ENCODE peak calls at places on chromosomes 13 and 19, in five cellular contexts. One of them, this sample, is unnamed.

GRCh38 chr19:42301646-42302204 is at the start of gene PRR19:
- DNase-seq in BE2C: no peak
- DNase-seq in tibial artery: no peak
- DNase-seq in GM12865: peak; percentile 1
- DNase-seq in hepatocyte: peak; percentile 57
- DNase-seq in this sample: no peak

GRCh38 chr13:51687928-51688714 is 103.9 kb downstream of the WDFY2 start:
- DNase-seq in BE2C: peak; percentile 10
- DNase-seq in GM12865: no peak
- DNase-seq in tibial artery: no peak
- DNase-seq in hepatocyte: no peak
- DNase-seq in this sample: no peak

GRCh38 chr13:35231426-35231825 is 245.1 kb downstream of the MAB21L1 start:
- DNase-seq in hepatocyte: no peak
- DNase-seq in GM12865: no peak
- DNase-seq in BE2C: no peak
- DNase-seq in tibial artery: no peak
- DNase-seq in this sample: no peak

GRCh38 chr13:89845874-89846273 is 1501.6 kb upstream of the MIR17HG start:
- DNase-seq in GM12865: no peak
- DNase-seq in hepatocyte: no peak
- DNase-seq in tibial artery: no peak
- DNase-seq in BE2C: no peak
- DNase-seq in this sample: no peak

GRCh38 chr19:8086849-8087248 is 34.3 kb downstream of the CCL25 start:
- DNase-seq in GM12865: no peak
- DNase-seq in BE2C: no peak
- DNase-seq in tibial artery: no peak
- DNase-seq in hepatocyte: no peak
- DNase-seq in this sample: no peak

GRCh38 chr13:21668665-21669599 is 1.9 kb upstream of the FGF9 start:
- DNase-seq in GM12865: peak; percentile 67
- DNase-seq in BE2C: no peak
- DNase-seq in tibial artery: peak; percentile 38
- DNase-seq in hepatocyte: peak; percentile 60
- DNase-seq in this sample: no peak

GRCh38 chr19:5297272-5297669 is 43.3 kb downstream of the PTPRS start:
- DNase-seq in BE2C: no peak
- DNase-seq in tibial artery: no peak
- DNase-seq in hepatocyte: no peak
- DNase-seq in GM12865: no peak
- DNase-seq in this sample: no peak

GRCh38 chr19:9597027-9597426 is 12.7 kb upstream of the ZNF121 start:
- DNase-seq in tibial artery: no peak
- DNase-seq in hepatocyte: no peak
- DNase-seq in GM12865: no peak
- DNase-seq in BE2C: no peak
- DNase-seq in this sample: peak; percentile 40

GRCh38 chr19:19192910-19193423 is 909 bp downstream of the RFXANK start:
- DNase-seq in GM12865: no peak
- DNase-seq in BE2C: no peak
- DNase-seq in tibial artery: no peak
- DNase-seq in hepatocyte: no peak
- DNase-seq in this sample: no peak

GRCh38 chr19:4730740-4731171 is 7.1 kb upstream of the DPP9 start:
- DNase-seq in GM12865: peak; percentile 54
- DNase-seq in tibial artery: no peak
- DNase-seq in hepatocyte: no peak
- DNase-seq in BE2C: peak; percentile 54
- DNase-seq in this sample: no peak

GRCh38 chr13:46172531-46172991 is 9.4 kb downstream of the LCP1 start:
- DNase-seq in GM12865: peak; percentile 83
- DNase-seq in BE2C: no peak
- DNase-seq in hepatocyte: no peak
- DNase-seq in tibial artery: peak; percentile 26
- DNase-seq in this sample: no peak
- TF ChIP-seq CTCF in GM12865: no peak
- TF ChIP-seq CTCF in BE2C: no peak
- TF ChIP-seq CTCF in hepatocyte: no peak
- TF ChIP-seq CTCF in tibial artery: no peak
- TF ChIP-seq CTCF in this sample: no peak

DNA sequence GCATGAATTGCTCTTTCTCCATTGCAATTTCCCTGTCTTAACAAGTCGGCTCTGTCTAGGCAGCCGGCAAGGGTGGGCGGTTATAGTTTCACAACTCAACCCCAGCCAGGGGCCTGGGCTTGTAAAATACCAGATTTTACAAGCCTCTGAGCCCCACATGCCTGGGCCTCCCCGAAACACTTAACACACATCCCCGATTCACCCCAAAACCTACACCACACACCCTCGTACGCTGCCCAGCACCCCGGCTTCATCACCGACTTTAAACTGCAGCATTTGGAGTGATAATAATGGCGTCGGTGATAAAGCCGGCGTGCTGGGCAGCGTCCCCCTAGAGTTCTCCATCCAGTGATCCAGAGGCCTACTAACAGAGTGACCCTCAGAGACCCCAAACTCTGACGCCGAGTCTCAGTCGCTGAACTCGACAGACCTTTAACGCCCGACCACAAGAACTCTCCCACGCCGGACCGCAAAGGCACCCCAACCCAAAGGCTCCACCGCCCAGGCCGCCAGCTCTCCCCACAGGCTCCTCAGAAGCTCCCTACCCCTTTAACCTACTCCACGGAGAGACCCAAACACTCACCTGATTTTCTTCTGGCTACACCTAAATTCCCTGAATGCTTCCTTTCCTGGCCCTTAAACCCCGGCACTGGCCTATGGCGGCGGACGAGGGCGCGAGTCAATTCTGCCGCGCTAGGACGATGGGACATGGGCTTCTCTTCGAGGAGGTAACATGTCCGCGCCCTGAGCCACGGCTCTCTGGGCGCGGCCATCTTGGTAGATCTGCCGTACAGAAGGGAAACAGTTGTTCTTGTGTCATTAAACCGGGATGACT is at the start of gene ZNF649:
- DNase-seq in hepatocyte: peak; percentile 93
- DNase-seq in BE2C: peak; percentile 83
- DNase-seq in tibial artery: peak; percentile 80
- DNase-seq in GM12865: peak; percentile 90
- DNase-seq in this sample: peak; percentile 40
- TF ChIP-seq CTCF in hepatocyte: no peak
- TF ChIP-seq CTCF in BE2C: no peak
- TF ChIP-seq CTCF in tibial artery: no peak
- TF ChIP-seq CTCF in GM12865: no peak
- TF ChIP-seq CTCF in this sample: peak; percentile 2

GRCh38 chr13:96967248-96967745 is 27.0 kb downstream of the OXGR1 start:
- DNase-seq in BE2C: peak; percentile 27
- DNase-seq in GM12865: no peak
- DNase-seq in hepatocyte: no peak
- DNase-seq in tibial artery: no peak
- DNase-seq in this sample: no peak

GRCh38 chr13:96960379-96960778 is 33.9 kb downstream of the OXGR1 start:
- DNase-seq in GM12865: no peak
- DNase-seq in BE2C: no peak
- DNase-seq in hepatocyte: no peak
- DNase-seq in tibial artery: no peak
- DNase-seq in this sample: no peak

GRCh38 chr13:96968027-96968426 is 26.2 kb downstream of the OXGR1 start:
- DNase-seq in tibial artery: no peak
- DNase-seq in hepatocyte: no peak
- DNase-seq in BE2C: no peak
- DNase-seq in GM12865: no peak
- DNase-seq in this sample: no peak

GRCh38 chr13:96966415-96967102 is 27.7 kb downstream of the OXGR1 start:
- DNase-seq in hepatocyte: no peak
- DNase-seq in GM12865: no peak
- DNase-seq in BE2C: no peak
- DNase-seq in tibial artery: no peak
- DNase-seq in this sample: no peak

DNA sequence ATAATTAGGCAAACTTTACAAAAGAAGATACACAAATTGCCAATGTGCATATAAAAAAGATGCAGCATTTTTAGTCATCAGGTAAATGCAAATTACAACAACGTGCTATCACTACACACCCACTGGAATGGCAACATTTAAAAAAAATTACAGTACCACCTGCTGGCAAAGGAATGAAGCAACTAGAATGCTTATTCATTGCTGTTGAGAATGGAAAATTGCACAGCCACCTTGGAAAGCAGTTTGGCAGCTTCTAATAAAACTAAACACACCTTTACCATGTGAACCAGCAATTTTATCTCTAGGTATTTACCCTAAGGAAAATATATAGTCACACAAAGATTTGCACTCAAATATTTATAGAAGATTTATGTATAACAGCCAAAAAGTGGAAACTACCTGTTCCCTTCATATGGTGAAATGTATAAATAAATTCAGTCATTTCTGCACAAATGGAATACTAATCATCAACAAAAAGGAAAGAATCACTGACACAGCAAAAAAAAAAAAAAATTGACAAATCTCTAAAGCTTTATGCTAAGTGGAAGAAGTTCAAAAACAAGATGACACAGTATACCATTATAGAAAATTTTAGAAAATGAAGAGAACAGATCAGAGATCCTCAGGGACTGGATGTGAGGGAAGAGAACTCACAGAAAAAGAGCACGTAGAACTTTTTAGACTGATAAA is 30.3 kb downstream of the OXGR1 start:
- DNase-seq in hepatocyte: no peak
- DNase-seq in GM12865: no peak
- DNase-seq in tibial artery: no peak
- DNase-seq in BE2C: no peak
- DNase-seq in this sample: no peak
- TF ChIP-seq CTCF in hepatocyte: no peak
- TF ChIP-seq CTCF in GM12865: no peak
- TF ChIP-seq CTCF in tibial artery: no peak
- TF ChIP-seq CTCF in BE2C: peak; percentile 55
- TF ChIP-seq CTCF in this sample: peak; percentile 34

DNA sequence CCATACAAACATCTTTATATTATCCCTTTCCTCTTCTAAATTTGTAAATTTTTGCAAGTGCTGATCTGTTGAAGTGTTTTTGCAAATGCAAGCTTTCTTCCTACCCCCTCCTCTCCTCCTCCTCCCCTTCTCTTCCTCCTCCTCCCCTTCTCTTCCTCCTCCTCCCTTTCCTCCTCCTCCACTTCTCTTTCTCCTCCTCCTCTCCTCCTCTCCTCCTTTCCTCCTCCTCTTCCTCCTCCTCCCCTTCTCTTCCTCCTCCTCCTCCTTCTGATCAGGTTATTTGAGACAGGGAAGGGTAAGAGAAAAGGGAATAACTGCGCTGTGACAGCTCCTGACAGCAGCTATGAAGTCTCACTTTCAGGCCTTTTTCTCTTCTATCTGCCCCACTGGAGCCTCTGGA is 8.9 kb downstream of the TNFSF13B start:
- DNase-seq in BE2C: no peak
- DNase-seq in tibial artery: no peak
- DNase-seq in hepatocyte: no peak
- DNase-seq in GM12865: no peak
- DNase-seq in this sample: no peak
- TF ChIP-seq CTCF in BE2C: no peak
- TF ChIP-seq CTCF in tibial artery: no peak
- TF ChIP-seq CTCF in hepatocyte: no peak
- TF ChIP-seq CTCF in GM12865: no peak
- TF ChIP-seq CTCF in this sample: no peak

GRCh38 chr19:38033658-38034150 is 126.7 kb downstream of the SIPA1L3 start:
- DNase-seq in BE2C: no peak
- DNase-seq in GM12865: peak; percentile 91
- DNase-seq in tibial artery: no peak
- DNase-seq in hepatocyte: no peak
- DNase-seq in this sample: no peak
- TF ChIP-seq CTCF in BE2C: no peak
- TF ChIP-seq CTCF in GM12865: peak; percentile 40
- TF ChIP-seq CTCF in tibial artery: no peak
- TF ChIP-seq CTCF in hepatocyte: no peak
- TF ChIP-seq CTCF in this sample: no peak